ENCODE peak calls at places on chromosomes 2 and 18, in six cellular contexts. One of them, this sample, is unnamed.

GRCh38 chr18:62564044-62564443 is 41.2 kb downstream of the ZCCHC2 start:
- DNase-seq in coronary artery: no peak
- DNase-seq in right lobe of liver: no peak
- DNase-seq in heart left ventricle: no peak
- DNase-seq in stomach: no peak
- DNase-seq in CD8-positive, alpha-beta T cell: no peak
- DNase-seq in this sample: no peak

GRCh38 chr2:225893151-225893550 is 493.6 kb downstream of the NYAP2 start:
- DNase-seq in stomach: no peak
- DNase-seq in heart left ventricle: no peak
- DNase-seq in CD8-positive, alpha-beta T cell: no peak
- DNase-seq in right lobe of liver: peak
- DNase-seq in coronary artery: no peak
- DNase-seq in this sample: no peak

GRCh38 chr2:25966531-25967265 is 15.6 kb downstream of the KIF3C start:
- DNase-seq in stomach: no peak
- DNase-seq in heart left ventricle: no peak
- DNase-seq in right lobe of liver: no peak
- DNase-seq in coronary artery: no peak
- DNase-seq in CD8-positive, alpha-beta T cell: no peak
- DNase-seq in this sample: no peak

GRCh38 chr18:63366270-63366990 is 576 bp downstream of the KDSR start:
- DNase-seq in CD8-positive, alpha-beta T cell: no peak
- DNase-seq in heart left ventricle: peak
- DNase-seq in stomach: peak
- DNase-seq in right lobe of liver: peak
- DNase-seq in coronary artery: no peak
- DNase-seq in this sample: peak

GRCh38 chr2:26185304-26185928 is 12.5 kb downstream of the GAREM2 start:
- DNase-seq in coronary artery: no peak
- DNase-seq in right lobe of liver: no peak
- DNase-seq in stomach: no peak
- DNase-seq in heart left ventricle: no peak
- DNase-seq in CD8-positive, alpha-beta T cell: no peak
- DNase-seq in this sample: no peak

GRCh38 chr2:109636290-109636675 is 22.1 kb downstream of the SOWAHC start:
- DNase-seq in coronary artery: no peak
- DNase-seq in stomach: no peak
- DNase-seq in heart left ventricle: no peak
- DNase-seq in CD8-positive, alpha-beta T cell: no peak
- DNase-seq in right lobe of liver: no peak
- DNase-seq in this sample: no peak

GRCh38 chr2:45888167-45888566 is 236.7 kb downstream of the PRKCE start:
- DNase-seq in CD8-positive, alpha-beta T cell: no peak
- DNase-seq in heart left ventricle: no peak
- DNase-seq in stomach: no peak
- DNase-seq in right lobe of liver: no peak
- DNase-seq in coronary artery: no peak
- DNase-seq in this sample: no peak

GRCh38 chr18:58572181-58572580 is 56.7 kb downstream of the ALPK2 start:
- DNase-seq in right lobe of liver: no peak
- DNase-seq in stomach: no peak
- DNase-seq in heart left ventricle: no peak
- DNase-seq in coronary artery: no peak
- DNase-seq in CD8-positive, alpha-beta T cell: no peak
- DNase-seq in this sample: no peak

GRCh38 chr2:105344704-105345345 is 7.5 kb downstream of the C2orf49 start:
- DNase-seq in coronary artery: no peak
- DNase-seq in CD8-positive, alpha-beta T cell: no peak
- DNase-seq in heart left ventricle: no peak
- DNase-seq in right lobe of liver: no peak
- DNase-seq in stomach: no peak
- DNase-seq in this sample: no peak

GRCh38 chr2:207930747-207931146 is 94.6 kb downstream of the PLEKHM3 start:
- DNase-seq in right lobe of liver: peak
- DNase-seq in stomach: peak
- DNase-seq in CD8-positive, alpha-beta T cell: no peak
- DNase-seq in coronary artery: no peak
- DNase-seq in heart left ventricle: no peak
- DNase-seq in this sample: peak

GRCh38 chr2:238568455-238569414 is 142.0 kb downstream of the ASB1 start:
- DNase-seq in stomach: no peak
- DNase-seq in heart left ventricle: no peak
- DNase-seq in right lobe of liver: no peak
- DNase-seq in CD8-positive, alpha-beta T cell: no peak
- DNase-seq in coronary artery: no peak
- DNase-seq in this sample: peak

GRCh38 chr2:3222636-3223035 is 155.0 kb downstream of the EIPR1 start:
- DNase-seq in coronary artery: no peak
- DNase-seq in right lobe of liver: no peak
- DNase-seq in stomach: no peak
- DNase-seq in heart left ventricle: no peak
- DNase-seq in CD8-positive, alpha-beta T cell: peak
- DNase-seq in this sample: no peak

GRCh38 chr2:8265827-8266226 is 416.0 kb upstream of the ID2 start:
- DNase-seq in CD8-positive, alpha-beta T cell: no peak
- DNase-seq in right lobe of liver: no peak
- DNase-seq in heart left ventricle: no peak
- DNase-seq in stomach: no peak
- DNase-seq in coronary artery: no peak
- DNase-seq in this sample: no peak

GRCh38 chr2:8685697-8686358 is 4.0 kb downstream of the ID2 start:
- DNase-seq in CD8-positive, alpha-beta T cell: peak
- DNase-seq in heart left ventricle: peak
- DNase-seq in coronary artery: peak
- DNase-seq in right lobe of liver: peak
- DNase-seq in stomach: peak
- DNase-seq in this sample: peak

GRCh38 chr2:202009019-202009481 is 24.6 kb upstream of the FZD7 start:
- DNase-seq in right lobe of liver: no peak
- DNase-seq in CD8-positive, alpha-beta T cell: no peak
- DNase-seq in heart left ventricle: peak
- DNase-seq in stomach: no peak
- DNase-seq in coronary artery: no peak
- DNase-seq in this sample: no peak

GRCh38 chr2:100731535-100731981 is 88.4 kb upstream of the NPAS2 start:
- DNase-seq in right lobe of liver: no peak
- DNase-seq in coronary artery: no peak
- DNase-seq in CD8-positive, alpha-beta T cell: no peak
- DNase-seq in heart left ventricle: no peak
- DNase-seq in stomach: no peak
- DNase-seq in this sample: no peak

GRCh38 chr2:215530191-215530968 is 94.5 kb upstream of the FN1 start:
- DNase-seq in heart left ventricle: no peak
- DNase-seq in coronary artery: no peak
- DNase-seq in CD8-positive, alpha-beta T cell: no peak
- DNase-seq in right lobe of liver: no peak
- DNase-seq in stomach: no peak
- DNase-seq in this sample: no peak

GRCh38 chr2:16640867-16641266 is 24.8 kb downstream of the CYRIA start:
- DNase-seq in coronary artery: no peak
- DNase-seq in CD8-positive, alpha-beta T cell: no peak
- DNase-seq in right lobe of liver: no peak
- DNase-seq in heart left ventricle: peak
- DNase-seq in stomach: no peak
- DNase-seq in this sample: no peak

GRCh38 chr2:199704358-199705238 is 146.4 kb downstream of the FTCDNL1 start:
- DNase-seq in coronary artery: no peak
- DNase-seq in stomach: no peak
- DNase-seq in heart left ventricle: no peak
- DNase-seq in CD8-positive, alpha-beta T cell: no peak
- DNase-seq in right lobe of liver: no peak
- DNase-seq in this sample: no peak

GRCh38 chr2:200786826-200787225 is 24.9 kb upstream of the BZW1 start:
- DNase-seq in heart left ventricle: no peak
- DNase-seq in stomach: no peak
- DNase-seq in CD8-positive, alpha-beta T cell: no peak
- DNase-seq in right lobe of liver: no peak
- DNase-seq in coronary artery: no peak
- DNase-seq in this sample: no peak

GRCh38 chr18:25305584-25305983 is 46.4 kb downstream of the ZNF521 start:
- DNase-seq in CD8-positive, alpha-beta T cell: no peak
- DNase-seq in coronary artery: no peak
- DNase-seq in stomach: no peak
- DNase-seq in right lobe of liver: no peak
- DNase-seq in heart left ventricle: no peak
- DNase-seq in this sample: no peak

GRCh38 chr2:99572380-99572779 is 82.6 kb upstream of the REV1 start:
- DNase-seq in coronary artery: no peak
- DNase-seq in stomach: no peak
- DNase-seq in right lobe of liver: no peak
- DNase-seq in CD8-positive, alpha-beta T cell: no peak
- DNase-seq in heart left ventricle: no peak
- DNase-seq in this sample: no peak

GRCh38 chr2:207219716-207220414 is 54.1 kb upstream of the KLF7 start:
- DNase-seq in stomach: no peak
- DNase-seq in coronary artery: no peak
- DNase-seq in CD8-positive, alpha-beta T cell: no peak
- DNase-seq in right lobe of liver: no peak
- DNase-seq in heart left ventricle: no peak
- DNase-seq in this sample: no peak

DNA sequence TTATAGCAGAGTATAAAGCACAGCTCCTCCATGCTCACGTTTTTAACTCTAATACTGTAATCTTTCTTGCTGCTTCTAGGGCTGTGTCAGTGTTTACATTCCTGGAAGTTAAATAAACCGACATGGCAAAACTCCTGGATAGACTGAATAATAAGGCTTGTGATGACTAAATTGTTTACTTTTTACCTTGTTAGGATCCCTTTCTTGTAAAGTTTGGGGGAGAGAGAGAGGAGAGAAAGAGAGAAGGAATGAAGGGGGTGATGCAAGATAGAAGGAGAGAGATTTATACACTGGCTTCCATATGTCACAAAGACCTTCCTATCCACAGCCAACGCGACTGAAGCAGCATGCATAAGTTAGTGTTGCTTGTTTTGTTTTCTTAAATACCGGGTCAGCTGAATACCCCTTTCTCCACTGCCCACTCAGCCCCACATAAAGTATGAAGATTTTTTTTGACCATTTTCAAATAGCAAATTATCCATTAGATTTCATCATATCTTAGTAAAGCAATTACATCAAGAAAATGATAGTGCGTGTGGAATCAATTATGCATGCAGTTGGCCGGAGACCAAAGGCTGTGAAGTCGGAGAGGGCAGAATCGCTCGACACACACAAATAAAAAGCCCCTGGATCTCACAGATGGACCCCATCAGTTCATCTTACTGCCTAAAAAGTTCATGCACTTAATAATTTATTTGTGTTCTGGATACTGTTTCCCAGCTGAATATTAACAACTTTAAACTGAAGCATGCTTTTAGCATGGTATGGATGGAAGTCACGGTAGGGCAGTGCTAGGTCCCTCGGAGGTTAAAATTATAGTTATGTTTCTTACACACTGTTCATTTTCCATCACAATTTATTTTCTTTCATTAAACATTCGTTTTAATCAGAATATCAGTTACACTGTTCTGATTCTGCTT is 20.1 kb downstream of the BCL11A start:
- DNase-seq in heart left ventricle: no peak
- DNase-seq in CD8-positive, alpha-beta T cell: no peak
- DNase-seq in stomach: no peak
- DNase-seq in right lobe of liver: no peak
- DNase-seq in coronary artery: no peak
- DNase-seq in this sample: no peak
- H3K4me3 ChIP-seq in heart left ventricle: no peak
- H3K4me3 ChIP-seq in CD8-positive, alpha-beta T cell: no peak
- H3K4me3 ChIP-seq in stomach: no peak
- H3K4me3 ChIP-seq in right lobe of liver: no peak
- H3K4me3 ChIP-seq in coronary artery: no peak
- H3K4me3 ChIP-seq in this sample: no peak

DNA sequence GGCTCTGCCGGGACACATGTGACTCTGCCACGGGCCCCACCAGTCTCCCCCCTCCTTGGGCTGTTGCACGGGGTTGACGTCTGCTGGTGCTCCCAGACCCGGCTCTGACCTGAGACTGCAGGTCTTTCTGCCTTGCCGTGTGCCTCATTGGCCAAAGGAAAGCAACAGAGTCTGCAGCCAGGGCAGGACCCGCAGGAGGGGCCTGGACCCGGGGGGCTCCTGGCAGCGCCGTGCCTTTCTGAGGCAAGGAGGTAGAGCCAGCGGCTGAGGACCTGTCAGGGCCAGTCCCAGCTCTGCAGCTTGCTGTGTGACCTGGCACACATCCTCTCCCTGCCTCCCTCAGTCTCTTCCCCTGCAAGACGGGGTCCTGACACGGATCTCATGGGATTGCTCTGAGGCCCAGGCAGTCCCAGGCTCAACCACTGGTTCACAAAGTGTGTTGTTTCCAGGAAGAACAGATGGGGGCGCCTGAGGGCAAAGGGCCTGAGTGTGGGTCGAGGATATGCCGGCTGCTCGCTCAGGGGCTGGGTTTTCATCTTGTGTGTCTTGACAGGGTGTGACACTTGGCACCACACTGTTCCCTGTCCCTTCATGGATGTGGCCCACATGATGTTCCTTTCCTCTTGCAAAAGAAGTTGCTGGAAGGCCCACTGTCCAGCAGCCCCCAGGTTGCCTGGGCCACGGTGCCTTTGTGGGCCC is 9.0 kb downstream of the CAPN10 start:
- DNase-seq in heart left ventricle: peak
- DNase-seq in CD8-positive, alpha-beta T cell: no peak
- DNase-seq in right lobe of liver: no peak
- DNase-seq in coronary artery: no peak
- DNase-seq in stomach: no peak
- DNase-seq in this sample: peak
- TF ChIP-seq CTCF in heart left ventricle: peak
- TF ChIP-seq CTCF in CD8-positive, alpha-beta T cell: no peak
- TF ChIP-seq CTCF in right lobe of liver: no peak
- TF ChIP-seq CTCF in coronary artery: no peak
- TF ChIP-seq CTCF in stomach: no peak
- TF ChIP-seq CTCF in this sample: no peak

GRCh38 chr2:68416081-68416675 is 50.9 kb downstream of the FBXO48 start:
- DNase-seq in stomach: no peak
- DNase-seq in heart left ventricle: no peak
- DNase-seq in coronary artery: no peak
- DNase-seq in right lobe of liver: no peak
- DNase-seq in CD8-positive, alpha-beta T cell: no peak
- DNase-seq in this sample: no peak
- H3K27ac ChIP-seq in stomach: no peak
- H3K27ac ChIP-seq in heart left ventricle: no peak
- H3K27ac ChIP-seq in coronary artery: no peak
- H3K27ac ChIP-seq in right lobe of liver: no peak
- H3K27ac ChIP-seq in CD8-positive, alpha-beta T cell: no peak
- H3K27ac ChIP-seq in this sample: no peak

DNA sequence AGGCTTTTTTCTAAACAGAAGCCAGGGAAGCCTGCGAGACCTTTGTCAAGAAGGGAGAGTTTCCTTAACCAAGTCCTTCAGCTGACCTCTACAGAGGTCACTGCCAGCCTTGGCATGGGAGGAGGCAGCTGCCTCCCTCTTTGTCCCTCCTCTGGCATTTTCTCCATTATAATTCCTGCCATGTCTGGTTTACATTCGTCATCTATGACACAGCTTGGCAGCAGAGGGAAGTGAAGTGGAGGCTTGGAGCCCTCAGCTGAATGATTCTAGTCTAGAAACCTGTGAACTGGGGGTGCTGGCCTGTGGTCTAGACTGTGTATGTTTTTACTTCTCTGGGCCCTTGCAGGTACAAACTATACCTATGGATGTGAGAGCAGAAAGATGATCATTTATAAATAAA is 22.6 kb downstream of the LIPG start:
- DNase-seq in heart left ventricle: no peak
- DNase-seq in stomach: no peak
- DNase-seq in coronary artery: no peak
- DNase-seq in CD8-positive, alpha-beta T cell: no peak
- DNase-seq in right lobe of liver: no peak
- DNase-seq in this sample: no peak
- H3K4me3 ChIP-seq in heart left ventricle: no peak
- H3K4me3 ChIP-seq in stomach: no peak
- H3K4me3 ChIP-seq in coronary artery: no peak
- H3K4me3 ChIP-seq in CD8-positive, alpha-beta T cell: no peak
- H3K4me3 ChIP-seq in right lobe of liver: no peak
- H3K4me3 ChIP-seq in this sample: no peak

This sample was measured in left lung.